ENCODE peak calls at places on chromosomes 3 and 15, in eight cellular contexts. J, W, N, O, V, Y, H and F are unnamed samples.

GRCh38 chr3:71109241-71109976 is 474.1 kb downstream of the FOXP1 start:
- DNase-seq in N (no peak), V (peak), J (no peak), Y (peak), O (no peak), W (no peak), H (no peak), F (no peak)

GRCh38 chr15:47990821-47991220 is 130.0 kb upstream of the SLC24A5 start:
- DNase-seq in O (no peak), W (no peak), V (no peak), Y (no peak), N (no peak), J (no peak), H (no peak), F (no peak)

GRCh38 chr3:180804871-180805430 is 107.5 kb upstream of the FXR1 start:
- DNase-seq in H (no peak), J (no peak), O (peak), N (no peak), W (no peak), Y (peak), V (no peak), F (peak)

GRCh38 chr3:181567446-181568075 is 144.2 kb upstream of the SOX2 start:
- DNase-seq in O (no peak), W (no peak), J (no peak), H (no peak), N (no peak), V (no peak), Y (peak), F (peak)

GRCh38 chr3:161851941-161852566 is 355.4 kb downstream of the OTOL1 start:
- DNase-seq in V (peak), Y (peak), J (peak), W (no peak), O (peak), H (peak), N (peak), F (peak)

GRCh38 chr15:74664028-74664616 is 31.7 kb downstream of the EDC3 start:
- DNase-seq in O (no peak), W (no peak), H (peak), V (peak), J (no peak), Y (peak), N (no peak), F (no peak)

GRCh38 chr3:11514191-11514770 is 129.4 kb downstream of the VGLL4 start:
- DNase-seq in Y (peak), J (peak), H (peak), W (peak), V (peak), N (no peak), O (no peak), F (peak)

GRCh38 chr3:126827121-126827520 is 123.1 kb downstream of the CHCHD6 start:
- DNase-seq in W (no peak), J (no peak), V (peak), N (no peak), H (peak), O (no peak), Y (peak), F (no peak)

GRCh38 chr15:100373942-100374341 is 32.2 kb upstream of the ADAMTS17 start:
- DNase-seq in W (no peak), V (no peak), Y (no peak), N (no peak), J (no peak), O (no peak), H (no peak), F (no peak)

DNA sequence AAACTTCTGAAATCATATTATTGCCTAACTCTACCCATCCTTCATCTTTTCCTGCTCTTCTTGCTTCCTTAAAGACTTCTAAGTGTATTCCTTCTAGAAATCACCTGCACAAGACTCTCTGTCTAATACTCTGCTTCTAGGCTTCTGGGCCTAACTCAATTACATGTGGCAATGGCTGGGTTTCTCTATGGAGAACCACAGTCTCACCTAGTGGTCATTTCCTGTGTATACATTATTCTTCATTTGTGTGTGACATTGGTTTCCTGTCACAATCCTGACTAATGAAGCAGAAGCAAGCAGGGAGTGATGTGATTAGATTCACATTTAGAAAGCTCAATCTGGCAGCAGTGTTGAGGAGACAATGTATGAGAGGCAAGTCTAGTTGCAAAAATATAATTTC is 16.9 kb upstream of the CLDN1 start:
- DNase-seq in W (no peak), V (peak), H (no peak), O (no peak), J (peak), Y (peak), N (no peak), F (no peak)
- TF ChIP-seq CTCF in W (peak), V (peak), H (no peak), O (no peak), J (no peak), Y (peak), N (no peak), F (no peak)

GRCh38 chr3:13107661-13108060 is 34.4 kb upstream of the IQSEC1 start:
- DNase-seq in Y (no peak), N (no peak), W (no peak), V (no peak), H (no peak), J (no peak), O (no peak), F (no peak)

GRCh38 chr3:13105181-13105580 is 32.0 kb upstream of the IQSEC1 start:
- DNase-seq in J (no peak), N (no peak), H (no peak), O (no peak), W (no peak), V (no peak), Y (no peak), F (no peak)

GRCh38 chr3:13106308-13106970 is 33.2 kb upstream of the IQSEC1 start:
- DNase-seq in J (no peak), H (no peak), O (no peak), N (no peak), Y (no peak), V (peak), W (peak), F (no peak)

GRCh38 chr3:13104511-13104910 is 31.3 kb upstream of the IQSEC1 start:
- DNase-seq in H (no peak), V (no peak), O (no peak), N (no peak), Y (no peak), W (no peak), J (no peak), F (no peak)

GRCh38 chr3:13105851-13106250 is 32.6 kb upstream of the IQSEC1 start:
- DNase-seq in N (no peak), H (no peak), Y (no peak), O (no peak), J (no peak), V (no peak), W (no peak), F (no peak)
- TF ChIP-seq CTCF in N (no peak), H (no peak), Y (no peak), O (peak), J (peak), V (no peak), W (no peak), F (no peak)

DNA sequence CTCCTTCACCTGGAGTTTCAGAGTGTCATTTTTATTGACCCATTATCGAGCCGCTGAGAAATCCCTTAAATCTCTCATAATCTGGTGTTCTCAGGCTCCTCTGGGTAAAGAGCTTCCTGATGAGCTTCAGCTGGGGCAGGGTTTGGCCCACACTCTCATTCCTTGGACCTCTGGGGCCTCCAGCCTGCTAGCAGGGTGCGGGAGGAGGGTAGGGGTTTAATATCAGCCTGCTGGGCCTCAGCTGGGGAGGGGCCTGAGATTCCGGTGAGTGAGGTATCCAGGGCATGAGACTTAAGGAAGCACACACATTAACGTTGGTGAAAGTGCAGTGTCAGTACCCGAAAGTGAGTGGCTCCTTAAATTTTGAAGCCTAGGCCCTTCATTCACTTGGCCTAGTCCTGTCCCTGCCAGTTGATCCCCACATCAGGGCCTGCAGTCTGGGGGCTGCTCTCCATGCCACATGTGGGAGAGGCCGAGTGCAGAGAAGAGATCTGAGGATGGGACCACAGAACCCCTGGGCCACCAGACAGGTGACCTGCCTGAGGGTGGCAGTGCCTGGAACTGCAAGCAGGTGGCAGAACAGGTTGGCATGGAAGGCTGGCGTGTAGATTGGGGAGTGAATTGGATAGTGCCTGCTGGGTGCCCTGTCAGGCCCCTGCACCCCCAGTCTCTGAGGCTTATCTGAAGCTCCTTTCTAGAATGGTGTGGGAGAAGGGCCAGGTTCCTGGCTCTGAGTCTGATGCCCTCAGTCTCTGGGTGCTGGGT is 16.1 kb downstream of the C3orf18 start:
- DNase-seq in J (no peak), O (no peak), H (no peak), Y (no peak), V (no peak), N (no peak), W (no peak), F (no peak)
- TF ChIP-seq CTCF in J (no peak), O (no peak), H (no peak), Y (no peak), V (no peak), N (no peak), W (no peak), F (no peak)

GRCh38 chr3:188834349-188834748 is 337.4 kb upstream of the TPRG1 start:
- DNase-seq in O (no peak), H (no peak), W (no peak), J (no peak), N (no peak), Y (no peak), V (no peak), F (no peak)

GRCh38 chr3:188832146-188832545 is 339.6 kb upstream of the TPRG1 start:
- DNase-seq in H (no peak), J (no peak), Y (peak), W (no peak), V (peak), O (no peak), N (no peak), F (no peak)

GRCh38 chr3:188829577-188829976 is 342.2 kb upstream of the TPRG1 start:
- DNase-seq in V (no peak), H (no peak), N (no peak), Y (no peak), J (no peak), O (no peak), W (no peak), F (no peak)

GRCh38 chr3:188830955-188831354 is 340.8 kb upstream of the TPRG1 start:
- DNase-seq in H (no peak), W (no peak), O (no peak), J (peak), Y (peak), V (peak), N (no peak), F (no peak)

DNA sequence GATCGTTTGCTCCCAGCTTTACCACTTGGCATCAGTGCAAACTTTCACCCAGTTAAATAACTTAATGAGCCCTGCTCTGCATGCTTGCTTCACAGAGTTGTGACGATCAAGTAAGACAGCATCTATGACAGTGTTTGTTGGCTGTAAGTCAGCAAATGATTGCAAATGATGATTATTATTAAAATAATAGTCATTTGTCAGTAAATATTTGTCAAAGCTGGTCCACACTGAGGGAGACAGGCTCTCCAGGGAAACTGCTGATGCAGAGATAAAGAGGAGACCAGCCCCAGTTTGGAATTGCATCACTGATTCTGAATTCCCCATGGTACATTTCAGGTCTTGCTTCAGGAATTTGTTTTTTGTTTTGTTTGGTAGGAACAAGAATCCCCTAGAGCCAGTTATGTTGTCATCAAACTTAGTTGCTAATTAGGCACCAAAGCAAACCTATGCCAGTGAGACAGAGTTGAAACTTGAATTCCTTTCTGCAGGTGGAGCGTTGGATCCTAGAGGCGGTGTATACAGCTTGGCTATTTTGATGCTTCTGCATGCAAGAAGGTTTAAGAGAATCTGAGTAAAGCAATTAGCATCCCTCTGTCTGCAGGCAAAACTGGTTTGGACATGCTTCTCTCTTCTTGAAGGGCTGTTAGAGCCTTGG is 338.7 kb upstream of the TPRG1 start:
- DNase-seq in N (no peak), O (no peak), W (no peak), Y (peak), H (peak), V (peak), J (no peak), F (no peak)
- TF ChIP-seq CTCF in N (no peak), O (no peak), W (no peak), Y (no peak), H (no peak), V (no peak), J (no peak), F (no peak)

GRCh38 chr3:81782585-81782984 is 21.1 kb upstream of the GBE1 start:
- DNase-seq in V (no peak), J (no peak), Y (no peak), O (no peak), H (no peak), N (no peak), W (no peak), F (no peak)

GRCh38 chr3:81778678-81779182 is 17.3 kb upstream of the GBE1 start:
- DNase-seq in Y (peak), O (no peak), H (no peak), J (no peak), V (peak), W (no peak), N (peak), F (no peak)

GRCh38 chr3:81770710-81771109 is 9.3 kb upstream of the GBE1 start:
- DNase-seq in O (no peak), Y (no peak), H (no peak), V (no peak), W (no peak), J (no peak), N (no peak), F (no peak)

GRCh38 chr3:81776643-81777042 is 15.2 kb upstream of the GBE1 start:
- DNase-seq in H (no peak), V (no peak), Y (no peak), J (no peak), W (no peak), O (no peak), N (no peak), F (no peak)
- TF ChIP-seq CTCF in H (no peak), V (no peak), Y (no peak), J (no peak), W (no peak), O (no peak), N (no peak), F (no peak)

DNA sequence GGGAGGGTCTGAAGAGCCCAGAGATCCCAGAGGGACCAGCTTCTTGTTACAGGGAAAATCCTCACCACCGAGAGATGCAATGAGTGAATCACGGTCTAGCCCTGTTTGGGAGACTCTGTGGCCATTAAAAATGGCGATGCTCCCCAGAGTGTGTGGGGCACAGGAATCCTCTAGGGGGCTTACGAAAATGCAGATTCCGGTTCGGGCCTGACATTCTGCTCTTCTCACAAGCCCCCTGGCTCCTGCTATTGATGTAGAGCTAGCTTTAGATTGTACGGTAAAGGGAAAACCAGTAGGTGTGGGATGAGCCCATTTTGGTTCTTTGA is 35.5 kb upstream of the EPHB3 start:
- DNase-seq in H (no peak), V (peak), N (no peak), Y (peak), O (no peak), W (no peak), J (no peak), F (no peak)
- TF ChIP-seq CTCF in H (no peak), V (no peak), N (no peak), Y (no peak), O (no peak), W (no peak), J (no peak), F (no peak)

GRCh38 chr3:15601399-15602145 is at the start of the genes BTD and HACL1:
- DNase-seq in N (peak), Y (peak), V (peak), J (peak), O (peak), H (peak), W (peak), F (peak)
- TF ChIP-seq CTCF in N (peak), Y (peak), V (no peak), J (peak), O (peak), H (peak), W (peak), F (no peak)